ENCODE peak calls at places on chromosomes 7 and 10, in four cellular contexts. One of them, this sample, is unnamed.

GRCh38 chr7:74684921-74685320 is 27.4 kb downstream of the GTF2I start:
- DNase-seq in IMR-90: no peak
- DNase-seq in CD8-positive, alpha-beta T cell: no peak
- DNase-seq in OCI-LY7: no peak
- DNase-seq in this sample: no peak

GRCh38 chr7:34087892-34088891 is 182.9 kb downstream of the BMPER start:
- DNase-seq in IMR-90: peak; percentile 40
- DNase-seq in CD8-positive, alpha-beta T cell: no peak
- DNase-seq in OCI-LY7: no peak
- DNase-seq in this sample: no peak

GRCh38 chr7:134444198-134444960 is 14.5 kb downstream of the AKR1B1 start:
- DNase-seq in IMR-90: no peak
- DNase-seq in CD8-positive, alpha-beta T cell: no peak
- DNase-seq in OCI-LY7: no peak
- DNase-seq in this sample: no peak

GRCh38 chr10:49011756-49012155 is 72.1 kb upstream of the LRRC18 start:
- DNase-seq in IMR-90: no peak
- DNase-seq in CD8-positive, alpha-beta T cell: no peak
- DNase-seq in OCI-LY7: no peak
- DNase-seq in this sample: no peak

GRCh38 chr10:30827531-30828120 is 198.1 kb upstream of the LYZL2 start:
- DNase-seq in IMR-90: peak; percentile 68
- DNase-seq in CD8-positive, alpha-beta T cell: no peak
- DNase-seq in OCI-LY7: no peak
- DNase-seq in this sample: no peak

GRCh38 chr7:11792122-11792521 is 39.9 kb downstream of the THSD7A start:
- DNase-seq in IMR-90: no peak
- DNase-seq in CD8-positive, alpha-beta T cell: no peak
- DNase-seq in OCI-LY7: no peak
- DNase-seq in this sample: no peak

GRCh38 chr10:101303087-101303753 is 50.7 kb upstream of the BTRC start:
- DNase-seq in IMR-90: no peak
- DNase-seq in CD8-positive, alpha-beta T cell: no peak
- DNase-seq in OCI-LY7: no peak
- DNase-seq in this sample: no peak

GRCh38 chr7:140923358-140924006 is 1.2 kb downstream of the BRAF start:
- DNase-seq in IMR-90: no peak
- DNase-seq in CD8-positive, alpha-beta T cell: no peak
- DNase-seq in OCI-LY7: peak; percentile 7
- DNase-seq in this sample: no peak

GRCh38 chr7:84447636-84448293 is 253.2 kb upstream of the SEMA3A start:
- DNase-seq in IMR-90: no peak
- DNase-seq in CD8-positive, alpha-beta T cell: no peak
- DNase-seq in OCI-LY7: no peak
- DNase-seq in this sample: no peak

GRCh38 chr10:117670116-117670515 is 127.6 kb downstream of the EMX2 start:
- DNase-seq in IMR-90: no peak
- DNase-seq in CD8-positive, alpha-beta T cell: no peak
- DNase-seq in OCI-LY7: no peak
- DNase-seq in this sample: no peak

GRCh38 chr10:117675516-117675915 is 133.0 kb downstream of the EMX2 start:
- DNase-seq in IMR-90: no peak
- DNase-seq in CD8-positive, alpha-beta T cell: no peak
- DNase-seq in OCI-LY7: no peak
- DNase-seq in this sample: no peak

GRCh38 chr10:117674641-117675040 is 132.1 kb downstream of the EMX2 start:
- DNase-seq in IMR-90: no peak
- DNase-seq in CD8-positive, alpha-beta T cell: no peak
- DNase-seq in OCI-LY7: no peak
- DNase-seq in this sample: no peak

GRCh38 chr10:117673208-117673607 is 130.7 kb downstream of the EMX2 start:
- DNase-seq in IMR-90: no peak
- DNase-seq in CD8-positive, alpha-beta T cell: no peak
- DNase-seq in OCI-LY7: no peak
- DNase-seq in this sample: no peak

DNA sequence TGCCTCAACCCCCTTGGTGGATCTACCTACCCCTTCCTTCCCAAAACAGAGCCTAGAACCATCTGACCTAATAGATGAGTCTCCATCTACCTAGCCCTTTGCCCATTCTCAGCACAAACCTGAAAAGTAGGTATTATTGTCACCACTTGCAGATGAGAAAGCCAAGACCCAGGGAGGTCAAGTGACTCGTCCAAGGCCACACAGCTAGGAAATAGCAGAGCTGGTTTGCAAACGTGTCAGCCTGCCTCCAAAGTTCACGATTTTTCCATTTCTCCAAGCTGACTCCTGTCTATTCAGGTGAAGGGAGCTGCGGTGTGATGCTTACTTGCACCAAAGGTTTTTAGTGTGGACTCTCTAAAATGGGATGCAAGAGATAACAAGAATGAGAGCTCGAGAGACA is 131.1 kb downstream of the EMX2 start:
- DNase-seq in IMR-90: no peak
- DNase-seq in CD8-positive, alpha-beta T cell: no peak
- DNase-seq in OCI-LY7: no peak
- DNase-seq in this sample: no peak
- TF ChIP-seq CTCF in IMR-90: no peak
- TF ChIP-seq CTCF in CD8-positive, alpha-beta T cell: no peak
- TF ChIP-seq CTCF in OCI-LY7: no peak
- TF ChIP-seq CTCF in this sample: no peak

GRCh38 chr7:101924171-101924570 is 106.7 kb downstream of the CUX1 start:
- DNase-seq in IMR-90: peak; percentile 86
- DNase-seq in CD8-positive, alpha-beta T cell: no peak
- DNase-seq in OCI-LY7: no peak
- DNase-seq in this sample: no peak
- TF ChIP-seq CTCF in IMR-90: no peak
- TF ChIP-seq CTCF in CD8-positive, alpha-beta T cell: no peak
- TF ChIP-seq CTCF in OCI-LY7: no peak
- TF ChIP-seq CTCF in this sample: no peak

DNA sequence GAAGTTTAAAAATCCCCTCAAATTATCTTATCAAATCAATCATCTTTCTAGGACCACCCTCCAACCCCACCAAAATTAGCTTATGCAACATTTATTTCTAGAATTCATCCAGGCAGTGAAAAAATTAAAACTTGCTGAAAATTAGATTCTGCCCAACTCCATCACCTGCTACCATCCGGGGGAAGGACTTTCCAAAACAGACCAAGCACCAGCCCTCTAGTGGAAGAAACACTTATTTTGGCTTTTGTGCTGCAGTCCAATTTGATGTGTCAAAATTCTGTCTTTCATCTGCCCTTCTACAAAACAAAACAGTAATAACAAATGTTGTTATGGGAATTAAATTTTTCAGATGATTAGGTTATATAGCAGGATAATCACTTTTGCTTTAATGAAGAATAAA is 35.1 kb downstream of the GCC1 start:
- DNase-seq in IMR-90: no peak
- DNase-seq in CD8-positive, alpha-beta T cell: no peak
- DNase-seq in OCI-LY7: peak; percentile 2
- DNase-seq in this sample: no peak
- TF ChIP-seq CTCF in IMR-90: no peak
- TF ChIP-seq CTCF in CD8-positive, alpha-beta T cell: no peak
- TF ChIP-seq CTCF in OCI-LY7: peak; percentile 54
- TF ChIP-seq CTCF in this sample: no peak

GRCh38 chr10:77637986-77638765 is 568 bp upstream of the KCNMA1 start:
- DNase-seq in IMR-90: peak; percentile 53
- DNase-seq in CD8-positive, alpha-beta T cell: no peak
- DNase-seq in OCI-LY7: no peak
- DNase-seq in this sample: no peak
- TF ChIP-seq CTCF in IMR-90: no peak
- TF ChIP-seq CTCF in CD8-positive, alpha-beta T cell: no peak
- TF ChIP-seq CTCF in OCI-LY7: no peak
- TF ChIP-seq CTCF in this sample: no peak

GRCh38 chr10:119538632-119539358 is 3.7 kb downstream of the RGS10 start:
- DNase-seq in IMR-90: no peak
- DNase-seq in CD8-positive, alpha-beta T cell: peak; percentile 65
- DNase-seq in OCI-LY7: peak; percentile 40
- DNase-seq in this sample: peak; percentile 38
- TF ChIP-seq CTCF in IMR-90: no peak
- TF ChIP-seq CTCF in CD8-positive, alpha-beta T cell: peak; percentile 27
- TF ChIP-seq CTCF in OCI-LY7: peak; percentile 68
- TF ChIP-seq CTCF in this sample: peak; percentile 23

DNA sequence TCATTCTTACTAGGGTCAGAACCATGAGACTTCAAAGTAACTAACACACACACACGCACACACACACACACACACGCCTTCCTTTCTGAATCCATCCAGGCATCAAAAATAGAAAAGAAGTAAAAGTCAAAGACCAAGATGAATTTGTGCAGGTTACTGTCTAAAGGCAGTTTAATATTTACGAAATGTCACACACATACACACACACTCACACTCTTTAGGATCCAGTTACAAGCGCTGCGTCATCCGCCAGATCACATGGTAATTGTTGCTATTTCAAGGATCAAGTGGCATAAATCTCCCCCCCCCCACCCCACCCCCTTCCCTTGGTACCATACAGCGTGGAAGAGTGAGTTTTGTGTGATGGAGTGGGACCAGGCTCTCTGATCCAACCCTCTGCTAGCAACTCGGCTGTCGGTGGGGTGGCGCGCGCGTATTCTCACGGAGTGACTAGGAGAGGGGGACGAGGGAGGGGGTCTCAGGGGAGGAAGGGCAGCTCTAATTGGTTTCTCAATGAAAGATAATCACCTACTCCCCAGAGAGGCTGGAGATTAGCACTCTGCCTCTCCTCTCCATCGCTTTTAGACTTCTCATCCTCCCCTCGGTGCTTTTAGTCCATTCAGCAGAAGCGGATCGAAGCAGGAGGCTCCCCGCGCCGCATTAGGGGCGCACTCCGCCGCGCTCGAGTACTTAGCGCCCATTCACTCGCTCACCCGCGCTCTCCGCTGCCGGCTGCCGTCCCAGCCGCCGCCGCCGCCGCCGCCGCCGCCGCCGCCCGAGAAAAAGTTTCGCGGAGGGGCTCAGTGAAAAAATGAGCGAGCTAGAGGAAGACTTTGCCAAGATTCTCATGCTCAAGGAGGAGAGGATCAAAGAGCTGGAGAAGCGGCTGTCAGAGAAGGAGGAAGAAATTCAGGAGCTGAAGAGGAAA is 83.5 kb upstream of the PRKG1 start:
- DNase-seq in IMR-90: peak; percentile 95
- DNase-seq in CD8-positive, alpha-beta T cell: no peak
- DNase-seq in OCI-LY7: no peak
- DNase-seq in this sample: peak; percentile 15
- TF ChIP-seq CTCF in IMR-90: no peak
- TF ChIP-seq CTCF in CD8-positive, alpha-beta T cell: no peak
- TF ChIP-seq CTCF in OCI-LY7: no peak
- TF ChIP-seq CTCF in this sample: no peak

GRCh38 chr10:124537166-124537725 is 75.6 kb downstream of the LHPP start:
- DNase-seq in IMR-90: no peak
- DNase-seq in CD8-positive, alpha-beta T cell: no peak
- DNase-seq in OCI-LY7: no peak
- DNase-seq in this sample: no peak

GRCh38 chr10:124535731-124536495 is 74.3 kb downstream of the LHPP start:
- DNase-seq in IMR-90: no peak
- DNase-seq in CD8-positive, alpha-beta T cell: no peak
- DNase-seq in OCI-LY7: peak; percentile 79
- DNase-seq in this sample: peak; percentile 48

GRCh38 chr10:124534821-124535601 is 73.4 kb downstream of the LHPP start:
- DNase-seq in IMR-90: no peak
- DNase-seq in CD8-positive, alpha-beta T cell: no peak
- DNase-seq in OCI-LY7: peak; percentile 53
- DNase-seq in this sample: no peak

GRCh38 chr10:124537891-124538290 is 76.3 kb downstream of the LHPP start:
- DNase-seq in IMR-90: no peak
- DNase-seq in CD8-positive, alpha-beta T cell: no peak
- DNase-seq in OCI-LY7: no peak
- DNase-seq in this sample: no peak

DNA sequence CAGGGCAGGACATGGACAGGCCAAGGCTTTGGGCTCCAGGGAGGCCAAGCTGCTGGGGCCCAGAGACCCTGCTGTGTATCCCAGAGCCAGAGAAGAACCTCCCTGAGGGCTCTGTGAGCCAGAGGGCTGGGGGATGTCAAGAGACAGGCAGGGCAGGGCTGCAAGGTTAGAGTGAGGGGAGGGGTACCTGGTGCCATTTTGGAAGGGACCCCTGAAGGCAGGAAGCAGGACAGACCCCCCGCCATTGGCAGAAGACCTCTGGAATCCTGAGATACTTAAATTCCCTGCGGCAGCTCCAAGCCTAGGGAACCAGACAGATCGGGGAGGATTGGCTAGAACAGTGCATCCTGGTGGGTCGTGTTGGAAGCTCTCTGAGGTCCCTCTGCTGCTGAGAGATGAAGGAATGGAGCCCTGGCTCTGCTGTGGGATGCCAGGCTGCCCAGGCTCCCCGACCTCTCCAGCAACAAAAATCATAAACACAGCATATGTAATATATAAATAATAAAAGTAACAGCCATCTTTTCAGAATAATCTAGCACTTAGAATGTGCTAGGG is 75.0 kb downstream of the LHPP start:
- DNase-seq in IMR-90: no peak
- DNase-seq in CD8-positive, alpha-beta T cell: no peak
- DNase-seq in OCI-LY7: peak; percentile 44
- DNase-seq in this sample: no peak
- TF ChIP-seq CTCF in IMR-90: no peak
- TF ChIP-seq CTCF in CD8-positive, alpha-beta T cell: no peak
- TF ChIP-seq CTCF in OCI-LY7: peak; percentile 31
- TF ChIP-seq CTCF in this sample: no peak

GRCh38 chr7:22782616-22783232 is 39.9 kb downstream of the TOMM7 start:
- DNase-seq in IMR-90: peak; percentile 54
- DNase-seq in CD8-positive, alpha-beta T cell: peak; percentile 65
- DNase-seq in OCI-LY7: peak; percentile 75
- DNase-seq in this sample: peak; percentile 84
- TF ChIP-seq CTCF in IMR-90: peak; percentile 63
- TF ChIP-seq CTCF in CD8-positive, alpha-beta T cell: peak; percentile 75
- TF ChIP-seq CTCF in OCI-LY7: peak; percentile 97
- TF ChIP-seq CTCF in this sample: peak; percentile 87